ENCODE peak calls at places on chromosomes 1 and 21, in four cellular contexts. Z is spleen, J is ovary, A is GM23338. P is an unnamed sample.

GRCh38 chr1:174466607-174467006 is 18.8 kb downstream of the GPR52 start:
- DNase-seq in Z (no peak), J (no peak), A (peak; percentile 44), P (no peak)

GRCh38 chr21:17532292-17532691 is 19.4 kb downstream of the CXADR start:
- DNase-seq in Z (no peak), J (no peak), A (no peak), P (no peak)

GRCh38 chr1:8473892-8474300 is 156.0 kb downstream of the SLC45A1 start:
- DNase-seq in Z (no peak), J (no peak), A (no peak), P (no peak)

GRCh38 chr1:156413310-156414246 is 44.6 kb downstream of the RHBG start:
- DNase-seq in Z (no peak), J (no peak), A (no peak), P (no peak)

GRCh38 chr1:91768786-91769697 is 116.9 kb downstream of the TGFBR3 start:
- DNase-seq in Z (no peak), J (no peak), A (no peak), P (no peak)

GRCh38 chr1:62384276-62385005 is 52.4 kb upstream of the USP1 start:
- DNase-seq in Z (no peak), J (no peak), A (no peak), P (peak; percentile 85)

GRCh38 chr1:57868895-57869294 is 445.0 kb upstream of the DAB1 start:
- DNase-seq in Z (no peak), J (no peak), A (no peak), P (no peak)

GRCh38 chr1:95028954-95029353 is 43.8 kb downstream of the ALG14 start:
- DNase-seq in Z (no peak), J (no peak), A (no peak), P (no peak)

GRCh38 chr1:86061660-86062059 is 94.9 kb downstream of the COL24A1 start:
- DNase-seq in Z (no peak), J (no peak), A (no peak), P (no peak)

GRCh38 chr1:5481889-5482288 is 510.3 kb downstream of the NPHP4 start:
- DNase-seq in Z (peak; percentile 66), J (no peak), A (no peak), P (no peak)

GRCh38 chr1:159919236-159919865 is 6.0 kb downstream of the TAGLN2 start:
- DNase-seq in Z (peak; percentile 55), J (no peak), A (no peak), P (no peak)

GRCh38 chr1:159918041-159918917 is 7.0 kb downstream of the TAGLN2 start:
- DNase-seq in Z (peak; percentile 68), J (no peak), A (no peak), P (no peak)

GRCh38 chr1:159918918-159919195 is 6.5 kb downstream of the TAGLN2 start:
- DNase-seq in Z (no peak), J (no peak), A (no peak), P (no peak)

GRCh38 chr1:159916240-159917051 is 8.9 kb downstream of the TAGLN2 start:
- DNase-seq in Z (peak; percentile 64), J (no peak), A (peak; percentile 77), P (no peak)

GRCh38 chr1:159917533-159917932 is 7.8 kb downstream of the TAGLN2 start:
- DNase-seq in Z (peak; percentile 63), J (no peak), A (no peak), P (no peak)
- H3K4me3 ChIP-seq in Z (no peak overlapping the region), J (no peak overlapping the region), A (no peak overlapping the region), P (no peak overlapping the region)

GRCh38 chr1:207050428-207050767 is 610 bp downstream of the YOD1 start:
- DNase-seq in Z (no peak), J (no peak), A (peak; percentile 65), P (no peak)
- TF ChIP-seq CTCF in Z (no peak), J (no peak), A (no peak), P (no peak)

GRCh38 chr1:209580577-209580976 is 2.9 kb upstream of the CAMK1G start:
- DNase-seq in Z (no peak), J (no peak), A (no peak), P (no peak)
- H3K27me3 ChIP-seq in Z (peaks cover 16% of the 10 kb centered on the region), J (no peaks in the 10 kb centered on the region), A (peaks cover 13% of the 10 kb centered on the region), P (no peaks in the 10 kb centered on the region)

GRCh38 chr1:34864759-34865158 is 5.2 kb upstream of the SMIM12 start:
- DNase-seq in Z (no peak), J (no peak), A (no peak), P (no peak)

GRCh38 chr1:34865981-34866761 is 6.6 kb upstream of the SMIM12 start:
- DNase-seq in Z (peak; percentile 98), J (peak; percentile 87), A (peak; percentile 91), P (no peak)

GRCh38 chr1:34867421-34867820 is 7.9 kb upstream of the SMIM12 start:
- DNase-seq in Z (no peak), J (no peak), A (no peak), P (no peak)

GRCh38 chr1:34866762-34867109 is 7.2 kb upstream of the SMIM12 start:
- DNase-seq in Z (no peak), J (peak; percentile 22), A (no peak), P (no peak)

DNA sequence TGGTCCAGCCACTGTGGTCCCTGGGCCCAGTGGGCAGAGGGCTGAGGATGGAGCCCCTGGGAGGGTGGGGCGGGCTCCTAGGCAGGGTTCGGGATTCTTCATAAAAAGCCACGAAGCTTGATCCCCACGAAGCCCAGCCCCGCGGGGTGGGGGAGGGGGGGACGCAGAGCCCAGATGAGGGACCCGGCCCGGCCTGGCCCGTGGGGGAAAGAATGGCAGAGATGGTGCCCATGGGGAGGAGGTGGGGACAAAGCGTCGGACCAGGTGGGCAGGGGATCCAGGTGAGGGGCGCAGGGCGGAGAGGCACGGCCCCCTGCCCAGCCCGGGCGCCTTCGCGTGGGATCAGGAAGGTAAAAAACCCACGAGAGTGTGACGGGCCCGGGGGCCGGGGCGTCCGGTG is 6.0 kb upstream of the SMIM12 start:
- DNase-seq in Z (no peak), J (peak; percentile 25), A (no peak), P (no peak)
- H3K4me3 ChIP-seq in Z (peak overlapping the region; percentile 60), J (peak overlapping the region; percentile 64), A (peak overlapping the region; percentile 73), P (peak overlapping the region; percentile 69)

GRCh38 chr21:41816583-41817165 is 49.8 kb upstream of the RIPK4 start:
- DNase-seq in Z (peak; percentile 89), J (peak; percentile 67), A (peak; percentile 82), P (no peak)
- TF ChIP-seq CTCF in Z (peak; percentile 83), J (peak; percentile 74), A (peak; percentile 67), P (peak; percentile 95)

P was measured in BJ.